ENCODE peak calls at places on chromosomes 2 and 18, in six cellular contexts. S is HCT116, O is upper lobe of left lung, H is lower leg skin, N is mesothelial cell of epicardium, X is fibroblast of mammary gland. J is an unnamed sample.

GRCh38 chr18:29147944-29148343 is 971.0 kb upstream of the CDH2 start:
- DNase-seq in X (peak), N (no peak), H (no peak), S (no peak), O (peak), J (no peak)

GRCh38 chr2:169106563-169107545 is 37.5 kb downstream of the DHRS9 start:
- DNase-seq in S (no peak), N (no peak), O (no peak), H (no peak), X (no peak), J (no peak)

GRCh38 chr2:66240284-66240683 is 194.6 kb upstream of the MEIS1 start:
- DNase-seq in X (peak), N (no peak), O (no peak), H (peak), S (no peak), J (no peak)

GRCh38 chr2:58479557-58480120 is 238.5 kb upstream of the FANCL start:
- DNase-seq in S (no peak), H (no peak), O (no peak), N (no peak), X (no peak), J (no peak)

GRCh38 chr2:26847663-26848335 is at the start of gene DPYSL5:
- DNase-seq in H (no peak), X (no peak), S (peak), N (peak), O (no peak), J (peak)

GRCh38 chr2:172464340-172465129 is 37.1 kb downstream of the ITGA6 start:
- DNase-seq in N (no peak), H (no peak), O (no peak), X (no peak), S (no peak), J (no peak)

GRCh38 chr18:23245461-23245860 is 110.2 kb downstream of the CABLES1 start:
- DNase-seq in O (no peak), S (no peak), X (no peak), N (no peak), H (no peak), J (no peak)

GRCh38 chr18:12049983-12050811 is 43.4 kb upstream of the ANKRD62 start:
- DNase-seq in O (no peak), H (peak), N (no peak), S (no peak), X (no peak), J (no peak)

GRCh38 chr2:7649461-7650228 is 732.4 kb downstream of the RNF144A start:
- DNase-seq in H (no peak), O (no peak), X (no peak), S (no peak), N (no peak), J (no peak)

GRCh38 chr2:121617042-121617599 is 32.1 kb downstream of the CLASP1 start:
- DNase-seq in X (no peak), S (no peak), H (no peak), N (no peak), O (no peak), J (no peak)

GRCh38 chr2:155377178-155377780 is 678.8 kb downstream of the KCNJ3 start:
- DNase-seq in X (peak), N (no peak), H (no peak), S (peak), O (no peak), J (no peak)

GRCh38 chr2:165149439-165149838 is 54.4 kb downstream of the SCN3A start:
- DNase-seq in O (no peak), N (no peak), X (no peak), H (no peak), S (no peak), J (no peak)

GRCh38 chr2:60530660-60531276 is 22.7 kb downstream of the BCL11A start:
- DNase-seq in S (no peak), O (peak), H (no peak), X (no peak), N (peak), J (peak)

GRCh38 chr2:10091182-10091932 is 11.1 kb upstream of the CYS1 start:
- DNase-seq in X (no peak), H (no peak), O (peak), N (no peak), S (no peak), J (no peak)

GRCh38 chr18:49616618-49617328 is 54.9 kb downstream of the LIPG start:
- DNase-seq in N (no peak), O (no peak), S (no peak), H (no peak), X (no peak), J (no peak)

GRCh38 chr18:58174285-58174684 is 130.3 kb downstream of the NEDD4L start:
- DNase-seq in X (no peak), O (no peak), S (no peak), N (no peak), H (no peak), J (no peak)

GRCh38 chr2:73050011-73050617 is 21.4 kb downstream of the SFXN5 start:
- DNase-seq in O (no peak), S (no peak), H (no peak), N (no peak), X (no peak), J (no peak)

GRCh38 chr2:114089636-114090325 is 199.9 kb downstream of the ACTR3 start:
- DNase-seq in N (no peak), S (no peak), O (no peak), X (no peak), H (no peak), J (no peak)

GRCh38 chr2:221533299-221533698 is 38.8 kb downstream of the EPHA4 start:
- DNase-seq in O (no peak), X (peak), H (no peak), S (no peak), N (no peak), J (no peak)

GRCh38 chr2:27501042-27501441 is 4.4 kb downstream of the GCKR start:
- DNase-seq in S (no peak), X (no peak), O (no peak), H (no peak), N (no peak), J (no peak)

GRCh38 chr2:55511508-55512124 is 7.9 kb upstream of the CFAP36 start:
- DNase-seq in O (no peak), S (peak), N (no peak), X (peak), H (no peak), J (no peak)

GRCh38 chr2:169507698-169508097 is 1.8 kb upstream of the KLHL41 start:
- DNase-seq in S (no peak), X (peak), N (no peak), H (no peak), O (no peak), J (no peak)

GRCh38 chr2:47720559-47720958 is 62.4 kb upstream of the MSH6 start:
- DNase-seq in X (no peak), N (no peak), O (no peak), H (no peak), S (no peak), J (no peak)

GRCh38 chr18:46336278-46337205 is 232.4 kb downstream of the HAUS1 start:
- DNase-seq in X (no peak), N (no peak), O (no peak), S (no peak), H (no peak), J (no peak)

GRCh38 chr2:60385648-60386047 is 167.8 kb downstream of the BCL11A start:
- DNase-seq in H (no peak), N (no peak), X (no peak), S (no peak), O (peak), J (no peak)

GRCh38 chr2:2331905-2332280 is 818 bp upstream of the MYT1L start:
- DNase-seq in S (no peak), H (no peak), N (no peak), X (no peak), O (no peak), J (no peak)

GRCh38 chr18:73980289-73980979 is 167.2 kb downstream of the FBXO15 start:
- DNase-seq in S (peak), N (no peak), X (peak), O (no peak), H (no peak), J (no peak)

GRCh38 chr2:172113617-172114016 is 10.9 kb upstream of the DLX2 start:
- DNase-seq in S (no peak), O (no peak), X (peak), N (no peak), H (no peak), J (no peak)

GRCh38 chr18:46243095-46243494 is 138.9 kb downstream of the HAUS1 start:
- DNase-seq in X (no peak), S (no peak), N (no peak), H (no peak), O (no peak), J (no peak)

GRCh38 chr2:178142274-178143065 is 30.2 kb downstream of the RBM45 start:
- DNase-seq in O (no peak), X (peak), S (no peak), N (no peak), H (no peak), J (no peak)

GRCh38 chr2:216406861-216407260 is 5.4 kb upstream of the SMARCAL1 start:
- DNase-seq in S (no peak), O (no peak), H (no peak), N (no peak), X (no peak), J (no peak)

GRCh38 chr2:101463885-101464653 is 10.8 kb downstream of the RFX8 start:
- DNase-seq in H (no peak), X (peak), N (no peak), O (peak), S (no peak), J (no peak)

GRCh38 chr2:126788113-126788512 is 110.6 kb upstream of the TEX51 start:
- DNase-seq in N (no peak), O (no peak), S (no peak), H (no peak), X (no peak), J (no peak)

GRCh38 chr18:62606106-62606505 is 83.3 kb downstream of the ZCCHC2 start:
- DNase-seq in N (no peak), S (no peak), X (peak), H (no peak), O (no peak), J (no peak)

GRCh38 chr2:24745825-24746224 is 47.4 kb downstream of the PTRHD1 start:
- DNase-seq in O (no peak), N (no peak), S (no peak), X (no peak), H (no peak), J (no peak)
- TF ChIP-seq CTCF in O (no peak), N (no peak), S (no peak), X (no peak), H (no peak), J (no peak)

GRCh38 chr18:75840131-75840530 is 412.6 kb upstream of the SMIM21 start:
- DNase-seq in O (no peak), S (no peak), N (no peak), X (no peak), H (no peak), J (no peak)
- TF ChIP-seq CTCF in O (no peak), S (no peak), N (no peak), X (no peak), H (no peak), J (no peak)

GRCh38 chr2:30335981-30336538 is 104.7 kb downstream of the LBH start:
- DNase-seq in S (no peak), H (no peak), X (no peak), O (no peak), N (no peak), J (no peak)
- TF ChIP-seq CTCF in S (no peak), H (no peak), X (no peak), O (no peak), N (no peak), J (no peak)

GRCh38 chr2:238771193-238771592 is 76.7 kb upstream of the TWIST2 start:
- DNase-seq in X (peak), H (no peak), N (no peak), O (no peak), S (no peak), J (no peak)
- TF ChIP-seq CTCF in X (peak), H (no peak), N (no peak), O (no peak), S (no peak), J (no peak)

J was measured in D721Med.